ENCODE peak calls at places on chromosome 5, in four cellular contexts. V is heart right ventricle, H is Kasumi-1, U is HTR-8/SVneo. E is an unnamed sample.

GRCh38 chr5:169004551-169004950 is 296.4 kb downstream of the SLIT3 start:
- DNase-seq in H (no peak), V (no peak), U (peak), E (no peak)

GRCh38 chr5:72658767-72659540 is 151.7 kb upstream of the ZNF366 start:
- DNase-seq in U (no peak), H (no peak), V (no peak), E (no peak)

GRCh38 chr5:137833463-137833862 is 34.2 kb upstream of the MYOT start:
- DNase-seq in V (no peak), H (no peak), U (peak), E (peak)

GRCh38 chr5:82312373-82312856 is 34.3 kb upstream of the RPS23 start:
- DNase-seq in H (peak), V (peak), U (peak), E (peak)

GRCh38 chr5:132486318-132487094 is 4.1 kb downstream of the IRF1 start:
- DNase-seq in H (no peak), V (no peak), U (no peak), E (no peak)

GRCh38 chr5:68376931-68377330 is 161.4 kb downstream of the PIK3R1 start:
- DNase-seq in U (no peak), H (no peak), V (no peak), E (no peak)

GRCh38 chr5:56759521-56759920 is 55.8 kb upstream of the MAP3K1 start:
- DNase-seq in H (no peak), U (no peak), V (no peak), E (peak)

GRCh38 chr5:90133941-90134340 is 275.6 kb downstream of the CETN3 start:
- DNase-seq in U (no peak), V (no peak), H (no peak), E (no peak)

GRCh38 chr5:127813633-127814171 is 110.5 kb downstream of the CCDC192 start:
- DNase-seq in V (no peak), H (no peak), U (no peak), E (no peak)

E was measured in ELF-1.